ENCODE peak calls at places on chromosomes 7 and 10, in five cellular contexts. Q is upper lobe of left lung, T is SK-N-SH, R is transverse colon, A is suprapubic skin. B is an unnamed sample.

GRCh38 chr10:118506835-118507234 is 88.6 kb downstream of the PRLHR start:
- DNase-seq in Q (no peak), T (no peak), R (no peak), A (no peak), B (peak)

GRCh38 chr7:636396-636795 is 90.1 kb upstream of the DNAAF5 start:
- DNase-seq in Q (no peak), T (no peak), R (no peak), A (no peak), B (no peak)

GRCh38 chr7:46580756-46581155 is 659.7 kb upstream of the IGFBP3 start:
- DNase-seq in Q (no peak), T (no peak), R (no peak), A (no peak), B (no peak)

GRCh38 chr7:44384586-44385383 is 59.4 kb upstream of the CAMK2B start:
- DNase-seq in Q (no peak), T (no peak), R (no peak), A (no peak), B (peak)

GRCh38 chr7:135260930-135261721 is 27.5 kb downstream of the STRA8 start:
- DNase-seq in Q (no peak), T (peak), R (no peak), A (no peak), B (no peak)

GRCh38 chr10:34960983-34961382 is 129.2 kb downstream of the CUL2 start:
- DNase-seq in Q (peak), T (peak), R (no peak), A (no peak), B (no peak)

GRCh38 chr7:30920584-30921539 is 9.2 kb downstream of the AQP1 start:
- DNase-seq in Q (peak), T (peak), R (peak), A (peak), B (no peak)

GRCh38 chr10:114393482-114393881 is 10.8 kb downstream of the AFAP1L2 start:
- DNase-seq in Q (no peak), T (no peak), R (no peak), A (no peak), B (no peak)

GRCh38 chr10:82396886-82397285 is 521.9 kb downstream of the NRG3 start:
- DNase-seq in Q (no peak), T (no peak), R (no peak), A (no peak), B (no peak)

GRCh38 chr10:78898341-78899097 is 170.2 kb upstream of the ZMIZ1 start:
- DNase-seq in Q (no peak), T (no peak), R (no peak), A (no peak), B (peak)

GRCh38 chr10:119776536-119776935 is 50.7 kb downstream of the INPP5F start:
- DNase-seq in Q (no peak), T (no peak), R (no peak), A (no peak), B (no peak)

GRCh38 chr7:158123214-158123613 is 464.4 kb downstream of the PTPRN2 start:
- DNase-seq in Q (no peak), T (no peak), R (no peak), A (peak), B (no peak)

GRCh38 chr10:35949820-35950219 is 307.7 kb upstream of the FZD8 start:
- DNase-seq in Q (no peak), T (no peak), R (no peak), A (no peak), B (no peak)

GRCh38 chr7:11747715-11748485 is 84.1 kb downstream of the THSD7A start:
- DNase-seq in Q (no peak), T (no peak), R (no peak), A (no peak), B (no peak)

GRCh38 chr7:92988051-92988450 is 129.7 kb downstream of the SAMD9 start:
- DNase-seq in Q (no peak), T (peak), R (no peak), A (no peak), B (no peak)

GRCh38 chr7:124810605-124811004 is 45.0 kb upstream of the GPR37 start:
- DNase-seq in Q (no peak), T (no peak), R (no peak), A (no peak), B (no peak)

GRCh38 chr7:112124367-112124766 is 81.8 kb downstream of the DOCK4 start:
- DNase-seq in Q (no peak), T (no peak), R (no peak), A (no peak), B (no peak)

GRCh38 chr7:128939075-128939860 is 1.5 kb downstream of the IRF5 start:
- DNase-seq in Q (no peak), T (peak), R (no peak), A (no peak), B (no peak)

GRCh38 chr10:128191847-128192246 is 65.6 kb upstream of the MKI67 start:
- DNase-seq in Q (no peak), T (no peak), R (peak), A (no peak), B (no peak)

GRCh38 chr7:155887174-155887525 is 74.9 kb upstream of the SHH start:
- DNase-seq in Q (no peak), T (no peak), R (no peak), A (peak), B (no peak)

GRCh38 chr10:74683067-74683466 is 143.3 kb upstream of the KAT6B start:
- DNase-seq in Q (no peak), T (no peak), R (no peak), A (no peak), B (no peak)

GRCh38 chr7:102450242-102450641 is 14.4 kb downstream of the ALKBH4 start:
- DNase-seq in Q (no peak), T (no peak), R (peak), A (no peak), B (no peak)

GRCh38 chr10:28711079-28711478 is 33.8 kb downstream of the BAMBI start:
- DNase-seq in Q (no peak), T (no peak), R (no peak), A (no peak), B (no peak)

GRCh38 chr10:76430330-76430729 is 998.9 kb downstream of the LRMDA start:
- DNase-seq in Q (no peak), T (no peak), R (no peak), A (no peak), B (no peak)

GRCh38 chr7:111485981-111486380 is 76.3 kb downstream of the IMMP2L start:
- DNase-seq in Q (no peak), T (no peak), R (no peak), A (no peak), B (no peak)

GRCh38 chr10:83310688-83311087 is 828.6 kb upstream of the GHITM start:
- DNase-seq in Q (no peak), T (no peak), R (no peak), A (no peak), B (no peak)

GRCh38 chr10:52864459-52865106 is 92.0 kb upstream of the MBL2 start:
- DNase-seq in Q (no peak), T (no peak), R (no peak), A (no peak), B (no peak)

GRCh38 chr10:32909461-32909860 is 48.6 kb downstream of the ITGB1 start:
- DNase-seq in Q (no peak), T (no peak), R (no peak), A (no peak), B (no peak)

GRCh38 chr7:66224171-66224773 is 19.1 kb downstream of the TPST1 start:
- DNase-seq in Q (no peak), T (no peak), R (no peak), A (no peak), B (no peak)
- TF ChIP-seq POLR2AphosphoS5 in Q (no peak), T (no peak), R (no peak), A (no peak), B (no peak)

GRCh38 chr7:73683056-73683915 is at the start of the genes BUD23 and DNAJC30:
- DNase-seq in Q (peak), T (peak), R (peak), A (peak), B (peak)
- TF ChIP-seq EP300 in Q (no peak), T (no peak), R (no peak), A (no peak), B (no peak)

GRCh38 chr7:108263364-108263951 is 133.3 kb upstream of the LAMB4 start:
- DNase-seq in Q (peak), T (no peak), R (peak), A (no peak), B (no peak)

GRCh38 chr7:108261560-108262255 is 131.5 kb upstream of the LAMB4 start:
- DNase-seq in Q (no peak), T (no peak), R (no peak), A (no peak), B (no peak)

GRCh38 chr7:108253275-108254044 is 123.3 kb upstream of the LAMB4 start:
- DNase-seq in Q (no peak), T (no peak), R (no peak), A (no peak), B (no peak)

GRCh38 chr7:108254259-108254658 is 124.1 kb upstream of the LAMB4 start:
- DNase-seq in Q (no peak), T (no peak), R (no peak), A (no peak), B (no peak)

DNA sequence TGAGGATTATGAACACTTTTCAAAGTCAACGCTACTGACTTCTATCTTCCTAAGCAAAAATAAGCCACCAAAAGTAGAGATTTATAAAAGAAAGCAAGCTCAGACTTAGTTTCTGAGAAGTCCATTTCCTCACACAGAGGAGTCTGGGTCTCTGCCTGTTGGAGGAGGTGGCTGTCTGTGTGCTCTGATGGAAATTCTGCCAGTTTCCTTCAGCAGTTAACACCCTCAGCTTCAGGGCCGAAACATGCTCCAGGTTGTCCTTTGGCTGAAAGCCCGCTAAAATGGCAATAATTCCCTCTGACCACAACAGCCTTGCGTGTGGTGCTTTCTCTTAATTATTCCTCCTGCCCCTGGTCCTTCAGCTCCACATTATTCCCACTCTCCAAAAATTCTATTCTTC is 127.8 kb upstream of the LAMB4 start:
- DNase-seq in Q (no peak), T (no peak), R (no peak), A (no peak), B (no peak)
- TF ChIP-seq CTCF in Q (no peak), T (no peak), R (no peak), A (no peak), B (no peak)

DNA sequence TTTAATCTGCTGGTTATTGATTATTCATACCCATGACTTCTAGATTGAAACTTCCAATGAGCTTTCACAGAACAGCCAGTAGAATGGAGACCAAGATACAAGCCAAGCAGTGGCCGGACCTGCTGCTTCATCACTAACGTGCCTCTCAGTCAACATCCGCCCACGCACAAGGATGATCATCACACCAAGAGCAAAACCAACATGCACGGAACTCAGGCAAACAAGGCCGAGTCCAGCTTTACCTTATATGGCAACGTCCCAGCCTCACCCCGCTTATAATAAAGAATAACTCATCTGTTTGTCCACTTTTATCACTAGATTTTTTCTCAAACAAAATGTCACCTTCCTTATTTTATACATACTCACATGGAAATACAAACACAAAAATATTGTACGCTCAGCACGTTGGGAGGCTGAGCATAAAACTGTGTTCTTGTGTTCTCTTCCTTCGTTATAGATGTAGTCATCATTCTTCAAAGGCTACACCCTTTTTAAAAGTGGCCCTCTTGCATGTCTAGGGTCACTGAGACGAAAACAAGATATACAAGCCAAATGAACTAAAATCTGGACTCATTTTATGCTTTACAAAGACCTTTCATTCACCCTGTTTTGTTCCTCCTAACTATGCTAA is 122.7 kb downstream of the SFMBT2 start:
- DNase-seq in Q (no peak), T (no peak), R (no peak), A (no peak), B (no peak)
- TF ChIP-seq POLR2AphosphoS5 in Q (no peak), T (no peak), R (no peak), A (no peak), B (no peak)

GRCh38 chr10:124534821-124535601 is 73.4 kb downstream of the LHPP start:
- DNase-seq in Q (no peak), T (no peak), R (no peak), A (no peak), B (no peak)
- TF ChIP-seq EP300 in Q (no peak), T (no peak), R (no peak), A (no peak), B (no peak)

DNA sequence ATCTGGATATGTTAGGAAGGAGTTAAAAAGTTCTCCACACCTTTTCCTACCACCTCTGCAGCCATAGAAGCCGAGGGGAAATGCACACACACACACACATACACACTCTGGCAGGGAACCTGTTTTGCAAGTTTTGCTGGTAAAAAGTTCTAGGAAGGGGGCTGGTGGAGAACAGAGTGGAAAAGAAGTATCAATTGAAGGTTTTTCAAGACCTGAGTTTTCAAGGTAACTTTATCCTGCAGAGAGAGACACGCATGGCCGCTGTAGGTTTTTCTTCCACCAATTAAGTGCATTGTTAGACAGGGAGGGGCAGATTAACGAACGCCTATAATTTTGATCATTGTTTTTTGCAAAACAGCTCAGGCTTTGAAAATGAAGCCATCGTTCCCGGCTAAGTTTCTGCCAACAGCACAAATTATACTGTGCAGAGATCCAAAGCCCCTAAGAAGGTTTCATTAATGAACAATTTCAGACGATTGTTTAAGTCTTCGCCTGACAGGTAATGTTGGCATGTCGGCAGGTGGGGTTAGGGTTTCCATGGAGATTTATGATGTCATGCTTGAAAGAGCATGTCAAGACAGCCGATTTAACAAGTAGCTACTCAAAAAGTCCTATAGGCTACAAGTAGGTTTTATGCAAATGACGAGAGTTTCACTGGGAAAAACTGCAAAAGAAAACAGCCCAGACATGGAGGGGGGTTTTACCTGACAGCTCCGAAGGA is 29.7 kb downstream of the KIAA1217 start:
- DNase-seq in Q (no peak), T (no peak), R (peak), A (no peak), B (no peak)
- TF ChIP-seq CTCF in Q (no peak), T (no peak), R (no peak), A (no peak), B (no peak)